ENCODE peak calls at places on chromosomes 7 and 10, in ten cellular contexts. N is spleen, K is transverse colon, M is GM12878, C is suprapubic skin, J is HCT116, Q is stomach, Y is upper lobe of left lung, G is prostate gland, L is sigmoid colon. H is an unnamed sample.
A peak's percentile ranks its signal among the peaks of the same experiment; 100 is the strongest.

GRCh38 chr10:124646483-124647352 is 97.5 kb downstream of the FAM53B start:
- DNase-seq in G (no peak), C (no peak), J (no peak), K (peak; percentile 59), Y (peak; percentile 90), L (peak; percentile 89), N (peak; percentile 82), Q (peak; percentile 88), M (no peak), H (no peak)

GRCh38 chr7:149209518-149210269 is 14.3 kb downstream of the ZNF282 start:
- DNase-seq in K (peak; percentile 45), M (no peak), J (peak; percentile 40), C (no peak), L (no peak), Y (peak; percentile 31), G (no peak), N (no peak), Q (peak; percentile 31), H (no peak)

GRCh38 chr7:2601907-2602735 is 29.7 kb upstream of the TTYH3 start:
- DNase-seq in Y (no peak), Q (no peak), N (no peak), M (no peak), C (no peak), G (no peak), J (no peak), L (no peak), K (no peak), H (no peak)

GRCh38 chr7:148962823-148963582 is 65.3 kb downstream of the PDIA4 start:
- DNase-seq in L (peak; percentile 82), N (peak; percentile 83), Q (peak; percentile 61), J (peak; percentile 60), Y (peak; percentile 67), M (peak; percentile 68), K (peak; percentile 73), G (peak; percentile 55), C (no peak), H (no peak)

GRCh38 chr10:77111611-77112550 is 525.7 kb downstream of the KCNMA1 start:
- DNase-seq in G (no peak), C (no peak), L (no peak), Y (no peak), K (no peak), Q (no peak), J (peak; percentile 16), M (peak; percentile 13), N (no peak), H (peak; percentile 90)

GRCh38 chr10:77463967-77464745 is 173.5 kb downstream of the KCNMA1 start:
- DNase-seq in M (no peak), Q (no peak), K (no peak), L (no peak), G (no peak), N (no peak), Y (no peak), C (no peak), J (no peak), H (no peak)

GRCh38 chr10:132938472-132939329 is 3.7 kb downstream of the CFAP46 start:
- DNase-seq in C (no peak), L (no peak), N (peak; percentile 76), G (no peak), M (no peak), J (no peak), Y (no peak), K (no peak), Q (no peak), H (no peak)

GRCh38 chr7:78770422-78771410 is 682.8 kb downstream of the MAGI2 start:
- DNase-seq in C (no peak), J (no peak), K (no peak), G (no peak), Y (no peak), L (no peak), M (no peak), N (no peak), Q (no peak), H (no peak)

GRCh38 chr7:28748934-28749584 is 209.1 kb downstream of the TRIL start:
- DNase-seq in M (no peak), Q (no peak), L (no peak), C (no peak), Y (peak; percentile 35), J (peak; percentile 38), N (peak; percentile 77), G (no peak), K (no peak), H (no peak)

GRCh38 chr10:102718220-102718619 is 3.8 kb downstream of the SFXN2 start:
- DNase-seq in M (no peak), K (no peak), Y (no peak), Q (no peak), C (no peak), J (no peak), N (no peak), G (no peak), L (no peak), H (no peak)

GRCh38 chr7:44103941-44104879 is at the start of gene AEBP1:
- DNase-seq in N (peak; percentile 87), L (peak; percentile 74), Q (no peak), M (no peak), J (no peak), G (no peak), K (peak; percentile 35), Y (no peak), C (no peak), H (no peak)

GRCh38 chr7:92747041-92747835 is 89.1 kb downstream of the CDK6 start:
- DNase-seq in L (no peak), Q (no peak), K (no peak), M (no peak), C (no peak), G (no peak), J (no peak), N (no peak), Y (no peak), H (no peak)

GRCh38 chr7:155166108-155166507 is 96.0 kb downstream of the HTR5A start:
- DNase-seq in K (no peak), C (no peak), J (no peak), G (no peak), L (no peak), Y (no peak), Q (no peak), N (no peak), M (no peak), H (peak; percentile 57)

GRCh38 chr10:17687117-17687831 is 43.3 kb downstream of the STAM start:
- DNase-seq in L (no peak), N (no peak), M (no peak), C (no peak), G (no peak), J (no peak), K (no peak), Y (no peak), Q (no peak), H (no peak)

GRCh38 chr7:140676303-140676702 is 3.6 kb downstream of the ADCK2 start:
- DNase-seq in C (no peak), Q (no peak), K (no peak), N (no peak), M (no peak), G (no peak), Y (no peak), J (no peak), L (peak; percentile 32), H (no peak)

GRCh38 chr10:14840178-14840577 is 2.1 kb downstream of the HSPA14 start:
- DNase-seq in J (no peak), L (no peak), Q (no peak), G (no peak), C (no peak), K (no peak), Y (no peak), N (no peak), M (no peak), H (no peak)

GRCh38 chr7:51545131-51545530 is 228.5 kb upstream of the COBL start:
- DNase-seq in Q (no peak), C (no peak), J (no peak), N (no peak), M (no peak), L (no peak), K (no peak), G (no peak), Y (no peak), H (no peak)

GRCh38 chr10:5855979-5856700 is 33.6 kb downstream of the ANKRD16 start:
- DNase-seq in N (no peak), L (no peak), Q (no peak), G (no peak), J (no peak), Y (no peak), K (no peak), M (no peak), C (no peak), H (no peak)

DNA sequence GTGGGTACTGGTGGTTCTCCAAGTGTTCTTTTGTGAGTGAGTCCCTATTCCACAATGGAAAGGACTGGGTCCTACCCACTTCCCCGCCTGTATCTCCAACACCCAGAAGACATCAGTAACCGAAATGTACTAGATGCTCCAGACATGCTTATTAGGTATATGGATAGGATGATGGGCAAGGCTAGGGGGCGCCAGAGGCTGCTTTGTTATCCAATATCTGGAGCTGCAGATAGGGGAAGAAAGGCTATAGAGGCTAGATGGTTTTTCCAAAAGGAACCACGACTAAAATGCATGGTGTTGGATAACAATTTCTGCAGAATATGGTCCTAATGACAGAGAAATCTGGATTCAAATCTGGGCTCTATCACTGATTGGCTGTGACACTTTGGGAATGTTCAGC is 56.2 kb upstream of the TM9SF3 start:
- DNase-seq in K (peak; percentile 80), Q (peak; percentile 74), Y (peak; percentile 86), J (peak; percentile 31), M (no peak), G (peak; percentile 35), C (no peak), L (peak; percentile 70), N (peak; percentile 94), H (no peak)
- TF ChIP-seq POLR2A in K (no peak), Q (no peak), Y (no peak), J (no peak), M (no peak), G (no peak), C (no peak), L (no peak), N (no peak), H (no peak)

GRCh38 chr10:129652021-129652420 is 185.0 kb downstream of the MGMT start:
- DNase-seq in J (no peak), K (no peak), Q (no peak), G (no peak), Y (no peak), M (no peak), C (no peak), L (no peak), N (no peak), H (no peak)
- TF ChIP-seq CTCF in J (no peak), K (no peak), Q (no peak), G (no peak), Y (no peak), M (no peak), C (no peak), L (no peak), N (no peak), H (no peak)

GRCh38 chr7:35316549-35316948 is 62.6 kb upstream of the TBX20 start:
- DNase-seq in L (no peak), G (no peak), Q (no peak), N (no peak), J (no peak), M (no peak), C (no peak), K (no peak), Y (no peak), H (no peak)
- TF ChIP-seq POLR2AphosphoS5 in L (no peak), G (no peak), Q (no peak), N (no peak), J (no peak), M (no peak), C (no peak), K (peak; percentile 16), Y (no peak), H (no peak)

GRCh38 chr10:101694056-101694673 is 805 bp downstream of the FBXW4 start:
- DNase-seq in N (peak; percentile 92), M (no peak), G (peak; percentile 60), Y (peak; percentile 67), L (peak; percentile 84), Q (peak; percentile 72), J (no peak), C (peak; percentile 80), K (peak; percentile 73), H (peak; percentile 92)
- TF ChIP-seq POLR2A in N (no peak), M (peak; percentile 54), G (peak; percentile 23), Y (peak; percentile 29), L (no peak), Q (no peak), J (peak; percentile 64), C (no peak), K (peak; percentile 46), H (peak; percentile 11)

H was measured in esophagus muscularis mucosa.